ENCODE peak calls at places on chromosomes 7 and 10, in nine cellular contexts. C is GM12878, G is heart right ventricle, O is PC-3, I is IMR-90, W is SJSA1, B is fibroblast of lung, A is OCI-LY7, L is adrenal gland. J is an unnamed sample. For H3K9me3, the result is how much of the 10 kb centered on the place peaks cover.

GRCh38 chr10:83881647-83882046 is 257.7 kb upstream of the GHITM start:
- DNase-seq in C (no peak), O (no peak), G (peak), A (no peak), W (no peak), B (no peak), L (no peak), I (no peak), J (peak)

GRCh38 chr10:86857097-86857825 is 100.2 kb downstream of the MMRN2 start:
- DNase-seq in C (no peak), G (no peak), A (no peak), O (peak), I (peak), B (peak), L (no peak), W (peak), J (no peak)

GRCh38 chr10:110203500-110204455 is 3.6 kb upstream of the MXI1 start:
- DNase-seq in W (no peak), C (no peak), G (no peak), I (no peak), L (no peak), O (no peak), B (no peak), A (no peak), J (no peak)

GRCh38 chr10:61623101-61623500 is 39.6 kb upstream of the CABCOCO1 start:
- DNase-seq in C (no peak), A (no peak), O (no peak), G (no peak), I (no peak), B (no peak), W (no peak), L (no peak), J (no peak)

GRCh38 chr7:114148779-114149178 is 230.0 kb upstream of the PPP1R3A start:
- DNase-seq in O (no peak), L (no peak), C (no peak), A (no peak), B (no peak), I (no peak), W (no peak), G (no peak), J (no peak)

GRCh38 chr10:24622781-24623301 is 100.8 kb downstream of the ARHGAP21 start:
- DNase-seq in A (peak), L (no peak), C (no peak), O (no peak), I (peak), B (peak), W (no peak), G (no peak), J (no peak)

GRCh38 chr7:120996333-120996982 is 7.9 kb downstream of the CPED1 start:
- DNase-seq in A (no peak), O (peak), W (peak), B (peak), C (no peak), L (peak), I (peak), G (peak), J (peak)

GRCh38 chr10:133420579-133420978 is 3.8 kb downstream of the SPRN start:
- DNase-seq in W (no peak), C (no peak), I (no peak), G (no peak), O (no peak), B (no peak), L (no peak), A (no peak), J (no peak)

GRCh38 chr10:80459047-80459865 is 5.1 kb downstream of the TSPAN14 start:
- DNase-seq in I (no peak), W (peak), L (no peak), C (peak), B (peak), A (peak), O (no peak), G (peak), J (peak)

GRCh38 chr7:16265184-16265804 is 156.0 kb downstream of the CRPPA start:
- DNase-seq in C (no peak), A (no peak), B (no peak), W (no peak), I (no peak), O (no peak), L (no peak), G (no peak), J (no peak)

GRCh38 chr10:53808677-53809076 is 992.4 kb downstream of the PCDH15 start:
- DNase-seq in A (no peak), I (no peak), O (peak), W (no peak), G (no peak), B (no peak), C (no peak), L (no peak), J (no peak)

GRCh38 chr10:117543245-117543998 is 876 bp downstream of the EMX2 start:
- DNase-seq in B (no peak), G (no peak), O (no peak), L (no peak), W (peak), C (no peak), A (no peak), I (no peak), J (peak)

GRCh38 chr7:98211221-98211675 is at the start of gene BHLHA15:
- DNase-seq in O (peak), L (no peak), W (no peak), C (no peak), A (peak), G (no peak), B (no peak), I (no peak), J (peak)

GRCh38 chr10:78774999-78775711 is 293.6 kb upstream of the ZMIZ1 start:
- DNase-seq in O (no peak), C (no peak), B (peak), L (no peak), A (no peak), W (peak), G (no peak), I (peak), J (no peak)

GRCh38 chr10:48439031-48439430 is 132.6 kb downstream of the MAPK8 start:
- DNase-seq in B (peak), L (no peak), G (no peak), W (peak), O (peak), I (peak), C (no peak), A (no peak), J (no peak)

GRCh38 chr7:152097330-152097729 is 71.9 kb downstream of the GALNT11 start:
- DNase-seq in B (no peak), I (no peak), G (no peak), O (no peak), C (no peak), W (no peak), L (no peak), A (no peak), J (no peak)
- H3K4me3 ChIP-seq in B (no peak), I (no peak), G (no peak), O (no peak), C (no peak), W (no peak), L (no peak), A (no peak), J (no peak)

DNA sequence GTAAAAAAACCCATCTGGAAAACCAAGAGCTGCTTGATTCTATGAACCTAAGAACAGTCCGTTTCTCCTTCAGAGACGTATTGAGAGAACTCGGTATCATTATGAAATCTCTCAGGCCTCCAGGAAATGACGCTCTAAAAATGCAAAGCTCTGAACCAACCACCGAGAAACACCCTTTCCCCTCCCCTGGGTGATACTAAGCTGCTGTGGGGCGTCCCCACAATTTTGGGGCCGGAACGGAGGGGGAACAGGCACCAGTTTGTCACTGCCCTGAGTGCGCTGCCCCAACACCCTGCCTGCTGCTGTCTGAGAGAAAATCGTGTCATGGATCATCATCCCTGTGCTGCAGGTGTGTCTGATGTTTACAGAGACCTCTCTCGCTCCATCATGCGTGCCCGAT is 509.5 kb downstream of the DNAJB6 start:
- DNase-seq in A (no peak), I (no peak), B (no peak), W (no peak), C (no peak), G (no peak), O (no peak), L (no peak), J (no peak)
- H3K9me3 ChIP-seq in A (under half), I (half or more), B (under half), W (under half), C (under half), G (under half), O (under half), L (under half), J (under half)

DNA sequence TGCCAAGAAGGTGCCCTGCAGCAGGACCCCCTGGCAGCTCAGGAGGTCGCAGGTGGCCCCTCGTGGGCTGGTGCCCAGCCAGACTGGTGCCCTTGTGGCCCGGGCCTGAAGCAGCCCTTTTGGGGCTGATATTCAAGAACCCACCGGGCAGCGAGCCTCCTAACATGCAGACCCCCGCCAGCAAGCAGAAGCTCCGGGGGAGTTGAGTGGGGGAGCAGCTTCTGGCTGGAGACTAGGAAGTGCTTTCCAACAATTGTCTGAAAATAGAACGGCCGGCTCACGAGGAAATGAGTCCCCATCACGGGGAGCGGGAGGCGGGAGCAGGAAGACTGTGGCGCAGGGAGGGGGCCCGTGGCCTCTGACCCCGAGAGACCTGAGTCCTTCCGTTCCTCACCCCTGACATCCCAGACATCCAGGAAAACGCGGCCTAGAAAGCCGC is 9.5 kb upstream of the INTS1 start:
- DNase-seq in B (no peak), O (no peak), G (peak), W (no peak), C (no peak), I (no peak), L (no peak), A (no peak), J (peak)
- H3K4me3 ChIP-seq in B (no peak), O (no peak), G (peak), W (no peak), C (no peak), I (no peak), L (no peak), A (no peak), J (no peak)

GRCh38 chr10:11707936-11708335 is 34.2 kb upstream of the ECHDC3 start:
- DNase-seq in A (no peak), W (no peak), I (no peak), L (no peak), O (no peak), C (no peak), G (no peak), B (no peak), J (no peak)

GRCh38 chr10:11702264-11702663 is 39.9 kb upstream of the ECHDC3 start:
- DNase-seq in W (no peak), B (no peak), O (no peak), C (no peak), I (no peak), G (no peak), A (no peak), L (no peak), J (no peak)

GRCh38 chr10:11706911-11707567 is 35.1 kb upstream of the ECHDC3 start:
- DNase-seq in A (no peak), G (no peak), C (no peak), B (no peak), W (no peak), I (no peak), L (no peak), O (no peak), J (no peak)

GRCh38 chr10:11704087-11704486 is 38.1 kb upstream of the ECHDC3 start:
- DNase-seq in W (no peak), B (no peak), C (no peak), I (no peak), O (no peak), A (no peak), G (no peak), L (no peak), J (no peak)

DNA sequence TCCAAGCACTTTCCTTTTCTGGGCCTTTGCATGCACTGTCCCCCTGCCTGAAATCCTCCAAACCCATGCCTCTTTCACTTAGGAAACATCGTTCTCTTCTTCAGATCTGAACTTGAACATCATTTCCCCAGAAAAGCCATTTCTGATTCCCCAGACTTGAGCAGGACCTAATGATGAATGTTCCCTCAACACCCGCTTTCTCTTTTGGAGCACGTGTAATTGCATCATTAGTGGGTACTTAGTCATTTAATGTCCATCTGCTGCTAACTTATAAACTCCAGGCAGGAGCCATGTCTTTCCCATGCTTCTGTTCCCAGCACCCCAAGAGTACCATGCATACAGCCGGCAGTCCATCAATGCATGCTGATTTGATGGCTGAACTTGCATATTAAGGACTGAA is 36.5 kb upstream of the ECHDC3 start:
- DNase-seq in B (peak), G (no peak), I (peak), O (no peak), L (no peak), C (no peak), W (no peak), A (no peak), J (no peak)
- H3K9me3 ChIP-seq in B (under half), G (under half), I (under half), O (under half), L (under half), C (under half), W (under half), A (under half), J (under half)

GRCh38 chr10:43399911-43400310 is 9.1 kb downstream of the HNRNPF start:
- DNase-seq in W (no peak), B (no peak), C (no peak), G (no peak), A (no peak), I (no peak), L (no peak), O (no peak), J (no peak)
- H3K4me3 ChIP-seq in W (no peak), B (no peak), C (peak), G (no peak), A (peak), I (no peak), L (no peak), O (peak), J (no peak)

DNA sequence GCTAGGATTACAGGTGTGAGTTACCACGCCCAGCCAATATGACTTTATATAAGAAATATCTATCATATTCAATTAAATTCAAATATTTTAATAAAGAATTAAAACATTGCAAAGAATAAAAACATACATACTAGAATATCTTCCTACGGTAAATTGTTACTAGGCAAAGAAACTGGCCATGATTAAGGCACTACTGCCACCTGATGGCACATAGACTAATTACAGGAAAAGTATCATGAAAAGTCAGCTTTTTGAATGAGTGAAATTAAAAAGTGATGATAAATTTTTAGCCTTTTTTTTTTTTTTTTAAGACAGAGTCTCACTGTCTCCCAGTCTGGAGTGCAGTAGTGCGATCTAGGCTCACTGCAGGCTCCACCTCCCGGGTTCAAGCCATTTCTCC is 30.9 kb downstream of the MRPS33 start:
- DNase-seq in B (peak), O (peak), W (no peak), A (peak), C (no peak), I (peak), L (no peak), G (no peak), J (no peak)
- H3K9me3 ChIP-seq in B (under half), O (under half), W (under half), A (under half), C (under half), I (under half), L (under half), G (under half), J (under half)

DNA sequence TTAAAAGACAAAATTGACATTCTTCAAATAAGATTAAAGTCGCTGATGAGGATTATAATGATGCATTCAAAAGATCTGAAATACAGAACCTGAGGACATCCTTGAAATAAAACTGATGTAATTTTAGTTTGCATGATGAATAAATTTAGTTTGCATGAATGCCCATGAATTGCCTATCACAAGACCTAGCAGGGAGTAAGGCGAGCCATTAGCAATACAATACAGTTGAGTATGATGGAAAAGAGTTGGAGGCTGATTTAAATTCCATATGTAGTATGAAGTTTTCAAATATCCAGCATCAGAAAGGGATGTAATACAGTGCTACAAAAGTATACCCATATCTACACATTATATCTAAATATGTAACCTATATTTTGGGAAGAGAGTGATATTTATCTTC is 321.3 kb downstream of the CACNA2D1 start:
- DNase-seq in O (no peak), G (no peak), I (no peak), L (no peak), C (no peak), B (no peak), W (no peak), A (no peak), J (no peak)
- H3K4me3 ChIP-seq in O (no peak), G (no peak), I (no peak), L (no peak), C (no peak), B (no peak), W (no peak), A (no peak), J (no peak)

GRCh38 chr7:6691103-6691502 is 15.6 kb downstream of the ZNF12 start:
- DNase-seq in C (no peak), B (no peak), L (no peak), I (no peak), G (no peak), W (peak), A (no peak), O (no peak), J (no peak)
- H3K9me3 ChIP-seq in C (half or more), B (under half), L (half or more), I (half or more), G (under half), W (half or more), A (half or more), O (half or more), J (under half)

GRCh38 chr7:116228241-116228640 is 17.9 kb downstream of the TES start:
- DNase-seq in C (no peak), G (no peak), W (no peak), I (no peak), B (no peak), A (no peak), L (no peak), O (no peak), J (no peak)
- H3K4me3 ChIP-seq in C (no peak), G (no peak), W (no peak), I (no peak), B (no peak), A (no peak), L (no peak), O (peak), J (no peak)